ENCODE peak calls at places on chromosomes 11 and 22, in six cellular contexts. One of them, this sample, is unnamed.

GRCh38 chr11:117743121-117743815 is 53.7 kb downstream of the DSCAML1 start:
- DNase-seq in stimulated activated naive CD8-positive, alpha-beta T cell treated with anti-CD3 and anti-CD28 coated beads, Interleukin-15, Interleukin-2, amounts not matched to agents 100 U/mL and 50 U/mL, for 24 hours: no peak
- DNase-seq in fibroblast of mammary gland: no peak
- DNase-seq in omental fat pad: no peak
- DNase-seq in NCI-H460: no peak
- DNase-seq in heart right ventricle: no peak
- DNase-seq in this sample: no peak

GRCh38 chr22:24758164-24758799 is 16.2 kb downstream of the PIWIL3 start:
- DNase-seq in heart right ventricle: peak
- DNase-seq in NCI-H460: peak
- DNase-seq in fibroblast of mammary gland: peak
- DNase-seq in omental fat pad: no peak
- DNase-seq in stimulated activated naive CD8-positive, alpha-beta T cell treated with anti-CD3 and anti-CD28 coated beads, Interleukin-15, Interleukin-2, amounts not matched to agents 100 U/mL and 50 U/mL, for 24 hours: peak
- DNase-seq in this sample: peak

GRCh38 chr11:102603091-102603490 is 22.0 kb downstream of the MMP20 start:
- DNase-seq in NCI-H460: no peak
- DNase-seq in omental fat pad: no peak
- DNase-seq in stimulated activated naive CD8-positive, alpha-beta T cell treated with anti-CD3 and anti-CD28 coated beads, Interleukin-15, Interleukin-2, amounts not matched to agents 100 U/mL and 50 U/mL, for 24 hours: no peak
- DNase-seq in heart right ventricle: no peak
- DNase-seq in fibroblast of mammary gland: peak
- DNase-seq in this sample: no peak

GRCh38 chr11:42013656-42014201 is 554.3 kb upstream of the LRRC4C start:
- DNase-seq in stimulated activated naive CD8-positive, alpha-beta T cell treated with anti-CD3 and anti-CD28 coated beads, Interleukin-15, Interleukin-2, amounts not matched to agents 100 U/mL and 50 U/mL, for 24 hours: no peak
- DNase-seq in NCI-H460: no peak
- DNase-seq in heart right ventricle: no peak
- DNase-seq in omental fat pad: no peak
- DNase-seq in fibroblast of mammary gland: peak
- DNase-seq in this sample: no peak

GRCh38 chr11:83566948-83567347 is 280.8 kb upstream of the CCDC90B start:
- DNase-seq in NCI-H460: peak
- DNase-seq in stimulated activated naive CD8-positive, alpha-beta T cell treated with anti-CD3 and anti-CD28 coated beads, Interleukin-15, Interleukin-2, amounts not matched to agents 100 U/mL and 50 U/mL, for 24 hours: no peak
- DNase-seq in heart right ventricle: no peak
- DNase-seq in omental fat pad: no peak
- DNase-seq in fibroblast of mammary gland: peak
- DNase-seq in this sample: peak

GRCh38 chr11:46121328-46121723 is at the start of gene PHF21A:
- DNase-seq in fibroblast of mammary gland: peak
- DNase-seq in NCI-H460: peak
- DNase-seq in stimulated activated naive CD8-positive, alpha-beta T cell treated with anti-CD3 and anti-CD28 coated beads, Interleukin-15, Interleukin-2, amounts not matched to agents 100 U/mL and 50 U/mL, for 24 hours: peak
- DNase-seq in omental fat pad: peak
- DNase-seq in heart right ventricle: peak
- DNase-seq in this sample: peak

GRCh38 chr22:48870436-48870835 is 957.2 kb downstream of the BRD1 start:
- DNase-seq in heart right ventricle: no peak
- DNase-seq in NCI-H460: no peak
- DNase-seq in stimulated activated naive CD8-positive, alpha-beta T cell treated with anti-CD3 and anti-CD28 coated beads, Interleukin-15, Interleukin-2, amounts not matched to agents 100 U/mL and 50 U/mL, for 24 hours: no peak
- DNase-seq in fibroblast of mammary gland: no peak
- DNase-seq in omental fat pad: no peak
- DNase-seq in this sample: no peak

GRCh38 chr11:107858217-107859070 is at the start of gene SLC35F2:
- DNase-seq in omental fat pad: no peak
- DNase-seq in heart right ventricle: peak
- DNase-seq in stimulated activated naive CD8-positive, alpha-beta T cell treated with anti-CD3 and anti-CD28 coated beads, Interleukin-15, Interleukin-2, amounts not matched to agents 100 U/mL and 50 U/mL, for 24 hours: peak
- DNase-seq in fibroblast of mammary gland: peak
- DNase-seq in NCI-H460: peak
- DNase-seq in this sample: peak

GRCh38 chr22:44544523-44545433 is 46.7 kb upstream of the RTL6 start:
- DNase-seq in NCI-H460: no peak
- DNase-seq in omental fat pad: no peak
- DNase-seq in fibroblast of mammary gland: no peak
- DNase-seq in stimulated activated naive CD8-positive, alpha-beta T cell treated with anti-CD3 and anti-CD28 coated beads, Interleukin-15, Interleukin-2, amounts not matched to agents 100 U/mL and 50 U/mL, for 24 hours: no peak
- DNase-seq in heart right ventricle: no peak
- DNase-seq in this sample: no peak

GRCh38 chr11:93279911-93280347 is 50.6 kb upstream of the DEUP1 start:
- DNase-seq in stimulated activated naive CD8-positive, alpha-beta T cell treated with anti-CD3 and anti-CD28 coated beads, Interleukin-15, Interleukin-2, amounts not matched to agents 100 U/mL and 50 U/mL, for 24 hours: no peak
- DNase-seq in fibroblast of mammary gland: no peak
- DNase-seq in heart right ventricle: no peak
- DNase-seq in NCI-H460: no peak
- DNase-seq in omental fat pad: no peak
- DNase-seq in this sample: no peak

This sample was measured in HCEC 1CT.